ENCODE peak calls at places on chromosomes 6 and 20, in seven cellular contexts. G is heart left ventricle; A is NCI-H2171 treated with DMSO at 0.1 percent for 48 hours; N is A673; F is HS-5; U is amniotic stem cell; L is activated effector memory CD4-positive, alpha-beta T cell treated with Interleukin-2 at 50 U/mL for 16 hours. R is an unnamed sample.

GRCh38 chr6:36608788-36609563 is 14.8 kb downstream of the SRSF3 start:
- DNase-seq in G (no peak), A (no peak), N (no peak), F (no peak), U (no peak), L (no peak), R (no peak)

GRCh38 chr6:166474721-166475565 is 92.2 kb upstream of the MPC1 start:
- DNase-seq in G (no peak), A (peak; percentile 15), N (no peak), F (no peak), U (no peak), L (no peak), R (no peak)

GRCh38 chr6:36908758-36909157 is 23.0 kb downstream of the C6orf89 start:
- DNase-seq in G (no peak), A (no peak), N (no peak), F (no peak), U (no peak), L (no peak), R (no peak)

GRCh38 chr6:155787168-155787567 is 331.5 kb upstream of the NOX3 start:
- DNase-seq in G (no peak), A (no peak), N (no peak), F (no peak), U (no peak), L (no peak), R (no peak)

GRCh38 chr20:50987493-50988210 is 29.0 kb downstream of the MOCS3 start:
- DNase-seq in G (peak; percentile 58), A (peak; percentile 85), N (peak; percentile 91), F (peak; percentile 100), U (peak; percentile 83), L (peak; percentile 23), R (peak; percentile 91)

GRCh38 chr6:15304337-15305078 is 58.6 kb downstream of the JARID2 start:
- DNase-seq in G (no peak), A (no peak), N (no peak), F (no peak), U (no peak), L (no peak), R (no peak)

GRCh38 chr6:20802596-20802995 is 268.3 kb downstream of the CDKAL1 start:
- DNase-seq in G (no peak), A (no peak), N (peak; percentile 57), F (no peak), U (no peak), L (no peak), R (no peak)

GRCh38 chr20:55057779-55058415 is 582.5 kb downstream of the DOK5 start:
- DNase-seq in G (no peak), A (no peak), N (no peak), F (no peak), U (no peak), L (no peak), R (no peak)

GRCh38 chr6:6694825-6695710 is 106.5 kb downstream of the LY86 start:
- DNase-seq in G (peak; percentile 60), A (peak; percentile 64), N (no peak), F (no peak), U (no peak), L (no peak), R (no peak)

GRCh38 chr20:31831771-31832306 is 12.7 kb downstream of the MYLK2 start:
- DNase-seq in G (no peak), A (no peak), N (no peak), F (no peak), U (no peak), L (no peak), R (no peak)

GRCh38 chr6:710601-711571 is 17.9 kb upstream of the EXOC2 start:
- DNase-seq in G (peak; percentile 64), A (no peak), N (peak; percentile 44), F (no peak), U (peak; percentile 19), L (peak; percentile 40), R (no peak)

GRCh38 chr20:49887251-49887827 is 28.0 kb downstream of the SPATA2 start:
- DNase-seq in G (no peak), A (no peak), N (no peak), F (no peak), U (no peak), L (no peak), R (no peak)

GRCh38 chr20:24718696-24719095 is 230.4 kb upstream of the CST7 start:
- DNase-seq in G (no peak), A (peak; percentile 99), N (no peak), F (no peak), U (no peak), L (no peak), R (no peak)

GRCh38 chr6:38212579-38212978 is 393.1 kb downstream of the ZFAND3 start:
- DNase-seq in G (peak; percentile 38), A (peak; percentile 93), N (peak; percentile 71), F (no peak), U (no peak), L (no peak), R (no peak)

GRCh38 chr6:16836186-16836981 is 75.1 kb upstream of the ATXN1 start:
- DNase-seq in G (no peak), A (no peak), N (no peak), F (no peak), U (no peak), L (no peak), R (no peak)

GRCh38 chr6:29792123-29793035 is 35.2 kb upstream of the HLA-G start:
- DNase-seq in G (peak; percentile 75), A (no peak), N (peak; percentile 24), F (no peak), U (no peak), L (peak; percentile 73), R (no peak)

GRCh38 chr6:14754636-14755513 is 491.0 kb upstream of the JARID2 start:
- DNase-seq in G (no peak), A (no peak), N (no peak), F (no peak), U (no peak), L (peak; percentile 14), R (no peak)

GRCh38 chr6:47241742-47242482 is 67.8 kb downstream of the TNFRSF21 start:
- DNase-seq in G (no peak), A (peak; percentile 24), N (no peak), F (no peak), U (no peak), L (no peak), R (no peak)

GRCh38 chr6:167643716-167644115 is 183.0 kb upstream of the AFDN start:
- DNase-seq in G (no peak), A (no peak), N (no peak), F (no peak), U (no peak), L (no peak), R (no peak)

GRCh38 chr20:25984933-25985332 is 288.3 kb upstream of the ZNF337 start:
- DNase-seq in G (peak; percentile 57), A (peak; percentile 60), N (peak; percentile 50), F (no peak), U (no peak), L (no peak), R (no peak)

R was measured in Panc1.